ENCODE peak calls at places on chromosome 1, in six cellular contexts. B is K562, E is WTC11, P is GM12878, H is HepG2, G is H1. A is an unnamed sample.

GRCh38 chr1:224805889-224806288 is 123.6 kb upstream of the DNAH14 start:
- DNase-seq in H (no peak), P (no peak), E (no peak), B (no peak), G (no peak), A (no peak)

GRCh38 chr1:9766759-9767442 is 56.9 kb downstream of the CLSTN1 start:
- DNase-seq in H (no peak), E (no peak), G (no peak), P (no peak), B (no peak), A (no peak)

GRCh38 chr1:166905930-166906329 is 29.9 kb upstream of the TADA1 start:
- DNase-seq in B (no peak), P (no peak), H (no peak), G (no peak), E (no peak), A (no peak)

GRCh38 chr1:15449567-15449966 is 7.0 kb upstream of the CELA2A start:
- DNase-seq in G (no peak), H (no peak), B (no peak), E (no peak), P (no peak), A (no peak)

GRCh38 chr1:27632387-27633297 is 2.3 kb downstream of the FGR start:
- DNase-seq in B (no peak), G (no peak), E (no peak), H (no peak), P (peak), A (no peak)

GRCh38 chr1:157115851-157116734 is 16.5 kb upstream of the ETV3L start:
- DNase-seq in P (no peak), B (no peak), G (peak), H (no peak), E (no peak), A (no peak)

GRCh38 chr1:169368406-169368769 is 393 bp downstream of the BLZF1 start:
- DNase-seq in P (peak), H (peak), G (no peak), E (no peak), B (peak), A (peak)

GRCh38 chr1:51341876-51342496 is 11.6 kb upstream of the TTC39A start:
- DNase-seq in H (no peak), B (peak), G (no peak), E (no peak), P (peak), A (no peak)

GRCh38 chr1:209029737-209030136 is 553.8 kb upstream of the CAMK1G start:
- DNase-seq in H (no peak), B (no peak), P (no peak), G (no peak), E (no peak), A (peak)

GRCh38 chr1:71087713-71088112 is 6.9 kb upstream of the ZRANB2 start:
- DNase-seq in B (no peak), H (no peak), E (no peak), P (no peak), G (no peak), A (no peak)

GRCh38 chr1:27887215-27888035 is 15.1 kb downstream of the THEMIS2 start:
- DNase-seq in G (no peak), B (no peak), H (no peak), P (peak), E (no peak), A (no peak)

GRCh38 chr1:86515597-86515996 is 31.3 kb upstream of the CLCA4 start:
- DNase-seq in B (peak), H (peak), G (no peak), P (no peak), E (peak), A (peak)

DNA sequence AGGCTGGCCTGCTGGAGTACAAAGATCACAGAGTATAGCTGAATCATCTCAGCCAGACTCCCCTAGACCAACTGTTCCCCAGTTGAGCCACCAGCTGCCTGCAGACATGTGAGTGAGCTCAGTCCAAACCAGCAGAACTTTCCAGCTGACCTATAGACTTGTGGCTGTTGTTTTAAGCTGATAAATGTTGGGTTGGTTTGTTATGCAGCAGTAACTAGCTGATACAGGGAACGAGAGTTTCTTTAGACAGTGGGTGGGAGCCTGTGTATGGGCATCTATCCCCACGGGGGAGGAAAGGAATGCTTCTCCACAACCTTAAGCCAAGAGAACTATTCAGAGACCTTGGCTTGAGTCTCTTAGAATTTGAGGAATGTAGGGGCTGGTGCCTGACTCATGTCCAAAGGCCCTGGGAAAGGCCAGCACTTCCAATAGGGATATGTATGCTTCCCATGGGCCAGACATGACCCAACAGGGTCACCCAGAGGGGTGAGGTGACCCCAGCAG is 30.1 kb downstream of the SLC1A7 start:
- DNase-seq in E (no peak), B (no peak), G (no peak), P (no peak), H (peak), A (no peak)
- TF ChIP-seq CREB1 in E (no peak), B (no peak), G (no peak), P (no peak), H (no peak), A (no peak)

GRCh38 chr1:58287894-58288623 is 258.5 kb downstream of the OMA1 start:
- DNase-seq in P (no peak), E (no peak), G (no peak), B (no peak), H (no peak), A (no peak)

GRCh38 chr1:58283380-58284338 is 262.9 kb downstream of the OMA1 start:
- DNase-seq in P (no peak), G (no peak), H (peak), E (no peak), B (no peak), A (no peak)

GRCh38 chr1:58282623-58283022 is 263.9 kb downstream of the OMA1 start:
- DNase-seq in E (no peak), H (no peak), G (no peak), P (no peak), B (no peak), A (no peak)
- TF ChIP-seq CREB1 in E (no peak), H (no peak), G (no peak), P (no peak), B (no peak), A (no peak)

GRCh38 chr1:99557556-99558256 is 88.2 kb upstream of the PALMD start:
- DNase-seq in G (no peak), P (no peak), H (no peak), B (no peak), E (no peak), A (no peak)
- TF ChIP-seq CREB1 in G (no peak), P (no peak), H (no peak), B (no peak), E (no peak), A (no peak)

GRCh38 chr1:152757747-152758146 is at the start of gene KPRP:
- DNase-seq in P (no peak), H (no peak), G (no peak), E (no peak), B (no peak), A (no peak)

GRCh38 chr1:152753586-152753985 is 4.2 kb upstream of the KPRP start:
- DNase-seq in H (no peak), G (no peak), P (no peak), E (no peak), B (no peak), A (no peak)

GRCh38 chr1:152759453-152760173 is 1.8 kb downstream of the KPRP start:
- DNase-seq in B (no peak), H (no peak), G (no peak), P (no peak), E (no peak), A (no peak)

GRCh38 chr1:152758636-152759035 is 811 bp downstream of the KPRP start:
- DNase-seq in E (no peak), H (no peak), P (no peak), G (no peak), B (no peak), A (no peak)

GRCh38 chr1:152756872-152757271 is 953 bp upstream of the KPRP start:
- DNase-seq in E (no peak), G (no peak), P (no peak), B (no peak), H (no peak), A (no peak)
- TF ChIP-seq CREB1 in E (no peak), G (no peak), P (no peak), B (no peak), H (no peak), A (no peak)